ENCODE peak calls at places on chromosomes 2 and 18, in five cellular contexts. One of them, this sample, is unnamed.

GRCh38 chr18:3321133-3321812 is 59.3 kb downstream of the MYL12B start:
- DNase-seq in heart right ventricle: no peak
- DNase-seq in kidney: no peak
- DNase-seq in cardiac fibroblast: peak
- DNase-seq in mucosa of descending colon: no peak
- DNase-seq in this sample: peak

GRCh38 chr2:200188851-200189250 is 117.6 kb upstream of the SPATS2L start:
- DNase-seq in heart right ventricle: no peak
- DNase-seq in kidney: no peak
- DNase-seq in cardiac fibroblast: no peak
- DNase-seq in mucosa of descending colon: no peak
- DNase-seq in this sample: no peak

GRCh38 chr2:96353032-96353561 is 17.5 kb downstream of the NCAPH start:
- DNase-seq in heart right ventricle: peak
- DNase-seq in kidney: peak
- DNase-seq in cardiac fibroblast: peak
- DNase-seq in mucosa of descending colon: peak
- DNase-seq in this sample: peak

GRCh38 chr2:233422050-233422639 is 67.9 kb downstream of the DGKD start:
- DNase-seq in heart right ventricle: no peak
- DNase-seq in kidney: no peak
- DNase-seq in cardiac fibroblast: no peak
- DNase-seq in mucosa of descending colon: peak
- DNase-seq in this sample: no peak

GRCh38 chr2:126945118-126945517 is 46.4 kb downstream of the TEX51 start:
- DNase-seq in heart right ventricle: no peak
- DNase-seq in kidney: no peak
- DNase-seq in cardiac fibroblast: no peak
- DNase-seq in mucosa of descending colon: no peak
- DNase-seq in this sample: no peak

GRCh38 chr18:3075491-3075890 is 62.5 kb upstream of the LPIN2 start:
- DNase-seq in heart right ventricle: no peak
- DNase-seq in kidney: no peak
- DNase-seq in cardiac fibroblast: no peak
- DNase-seq in mucosa of descending colon: no peak
- DNase-seq in this sample: no peak

GRCh38 chr2:191421950-191422349 is 176.7 kb downstream of the MYO1B start:
- DNase-seq in heart right ventricle: no peak
- DNase-seq in kidney: no peak
- DNase-seq in cardiac fibroblast: no peak
- DNase-seq in mucosa of descending colon: no peak
- DNase-seq in this sample: no peak

GRCh38 chr2:70904371-70905216 is 31.1 kb upstream of the ATP6V1B1 start:
- DNase-seq in heart right ventricle: no peak
- DNase-seq in kidney: no peak
- DNase-seq in cardiac fibroblast: no peak
- DNase-seq in mucosa of descending colon: no peak
- DNase-seq in this sample: no peak

GRCh38 chr2:23719721-23720120 is 207.2 kb downstream of the ATAD2B start:
- DNase-seq in heart right ventricle: no peak
- DNase-seq in kidney: no peak
- DNase-seq in cardiac fibroblast: no peak
- DNase-seq in mucosa of descending colon: no peak
- DNase-seq in this sample: no peak

GRCh38 chr2:65708129-65708528 is 275.7 kb upstream of the SPRED2 start:
- DNase-seq in heart right ventricle: no peak
- DNase-seq in kidney: no peak
- DNase-seq in cardiac fibroblast: no peak
- DNase-seq in mucosa of descending colon: no peak
- DNase-seq in this sample: no peak

GRCh38 chr2:74474481-74474880 is 2.0 kb upstream of the MRPL53 start:
- DNase-seq in heart right ventricle: no peak
- DNase-seq in kidney: peak
- DNase-seq in cardiac fibroblast: no peak
- DNase-seq in mucosa of descending colon: no peak
- DNase-seq in this sample: no peak

GRCh38 chr2:173568054-173568453 is 213.4 kb downstream of the CDCA7 start:
- DNase-seq in heart right ventricle: peak
- DNase-seq in kidney: no peak
- DNase-seq in cardiac fibroblast: peak
- DNase-seq in mucosa of descending colon: peak
- DNase-seq in this sample: peak

GRCh38 chr2:210477496-210477895 is 937 bp upstream of the LANCL1 start:
- DNase-seq in heart right ventricle: no peak
- DNase-seq in kidney: no peak
- DNase-seq in cardiac fibroblast: peak
- DNase-seq in mucosa of descending colon: no peak
- DNase-seq in this sample: peak

GRCh38 chr2:82879803-82880202 is 1579.3 kb downstream of the SUCLG1 start:
- DNase-seq in heart right ventricle: no peak
- DNase-seq in kidney: no peak
- DNase-seq in cardiac fibroblast: peak
- DNase-seq in mucosa of descending colon: no peak
- DNase-seq in this sample: no peak

GRCh38 chr2:38533180-38533579 is 69.5 kb downstream of the HNRNPLL start:
- DNase-seq in heart right ventricle: no peak
- DNase-seq in kidney: no peak
- DNase-seq in cardiac fibroblast: no peak
- DNase-seq in mucosa of descending colon: no peak
- DNase-seq in this sample: no peak

GRCh38 chr2:9658972-9659371 is 28.2 kb upstream of the YWHAQ start:
- DNase-seq in heart right ventricle: no peak
- DNase-seq in kidney: no peak
- DNase-seq in cardiac fibroblast: peak
- DNase-seq in mucosa of descending colon: no peak
- DNase-seq in this sample: peak

GRCh38 chr2:30631051-30631671 is 176.1 kb downstream of the CAPN13 start:
- DNase-seq in heart right ventricle: no peak
- DNase-seq in kidney: no peak
- DNase-seq in cardiac fibroblast: peak
- DNase-seq in mucosa of descending colon: no peak
- DNase-seq in this sample: no peak

GRCh38 chr2:38535745-38536506 is 66.8 kb downstream of the HNRNPLL start:
- DNase-seq in heart right ventricle: peak
- DNase-seq in kidney: peak
- DNase-seq in cardiac fibroblast: peak
- DNase-seq in mucosa of descending colon: peak
- DNase-seq in this sample: peak

GRCh38 chr2:69387770-69388481 is 899 bp upstream of the GFPT1 start:
- DNase-seq in heart right ventricle: no peak
- DNase-seq in kidney: no peak
- DNase-seq in cardiac fibroblast: no peak
- DNase-seq in mucosa of descending colon: no peak
- DNase-seq in this sample: no peak

GRCh38 chr2:134718095-134718955 is 475 bp downstream of the TMEM163 start:
- DNase-seq in heart right ventricle: peak
- DNase-seq in kidney: peak
- DNase-seq in cardiac fibroblast: no peak
- DNase-seq in mucosa of descending colon: peak
- DNase-seq in this sample: no peak

GRCh38 chr2:68320118-68320641 is 431 bp upstream of the CNRIP1 start:
- DNase-seq in heart right ventricle: no peak
- DNase-seq in kidney: no peak
- DNase-seq in cardiac fibroblast: no peak
- DNase-seq in mucosa of descending colon: no peak
- DNase-seq in this sample: peak

GRCh38 chr2:222878877-222879601 is 18.2 kb downstream of the ACSL3 start:
- DNase-seq in heart right ventricle: no peak
- DNase-seq in kidney: no peak
- DNase-seq in cardiac fibroblast: peak
- DNase-seq in mucosa of descending colon: no peak
- DNase-seq in this sample: peak

GRCh38 chr2:105597831-105598293 is 146.8 kb upstream of the NCK2 start:
- DNase-seq in heart right ventricle: no peak
- DNase-seq in kidney: no peak
- DNase-seq in cardiac fibroblast: no peak
- DNase-seq in mucosa of descending colon: no peak
- DNase-seq in this sample: no peak

GRCh38 chr2:8584174-8585066 is 97.4 kb upstream of the ID2 start:
- DNase-seq in heart right ventricle: no peak
- DNase-seq in kidney: peak
- DNase-seq in cardiac fibroblast: no peak
- DNase-seq in mucosa of descending colon: peak
- DNase-seq in this sample: no peak
- H3K4me3 ChIP-seq in heart right ventricle: peak
- H3K4me3 ChIP-seq in kidney: peak
- H3K4me3 ChIP-seq in cardiac fibroblast: no peak
- H3K4me3 ChIP-seq in mucosa of descending colon: no peak
- H3K4me3 ChIP-seq in this sample: no peak

GRCh38 chr2:20416723-20417122 is 30.2 kb upstream of the RHOB start:
- DNase-seq in heart right ventricle: no peak
- DNase-seq in kidney: no peak
- DNase-seq in cardiac fibroblast: no peak
- DNase-seq in mucosa of descending colon: no peak
- DNase-seq in this sample: no peak

GRCh38 chr2:20419752-20420151 is 27.1 kb upstream of the RHOB start:
- DNase-seq in heart right ventricle: no peak
- DNase-seq in kidney: no peak
- DNase-seq in cardiac fibroblast: no peak
- DNase-seq in mucosa of descending colon: no peak
- DNase-seq in this sample: no peak

GRCh38 chr2:20418519-20418918 is 28.4 kb upstream of the RHOB start:
- DNase-seq in heart right ventricle: no peak
- DNase-seq in kidney: no peak
- DNase-seq in cardiac fibroblast: no peak
- DNase-seq in mucosa of descending colon: no peak
- DNase-seq in this sample: no peak

GRCh38 chr2:20421336-20421987 is 25.4 kb upstream of the RHOB start:
- DNase-seq in heart right ventricle: no peak
- DNase-seq in kidney: no peak
- DNase-seq in cardiac fibroblast: no peak
- DNase-seq in mucosa of descending colon: no peak
- DNase-seq in this sample: peak

GRCh38 chr2:20419007-20419576 is 27.8 kb upstream of the RHOB start:
- DNase-seq in heart right ventricle: no peak
- DNase-seq in kidney: no peak
- DNase-seq in cardiac fibroblast: peak
- DNase-seq in mucosa of descending colon: no peak
- DNase-seq in this sample: no peak
- H3K4me3 ChIP-seq in heart right ventricle: no peak
- H3K4me3 ChIP-seq in kidney: no peak
- H3K4me3 ChIP-seq in cardiac fibroblast: no peak
- H3K4me3 ChIP-seq in mucosa of descending colon: no peak
- H3K4me3 ChIP-seq in this sample: no peak

DNA sequence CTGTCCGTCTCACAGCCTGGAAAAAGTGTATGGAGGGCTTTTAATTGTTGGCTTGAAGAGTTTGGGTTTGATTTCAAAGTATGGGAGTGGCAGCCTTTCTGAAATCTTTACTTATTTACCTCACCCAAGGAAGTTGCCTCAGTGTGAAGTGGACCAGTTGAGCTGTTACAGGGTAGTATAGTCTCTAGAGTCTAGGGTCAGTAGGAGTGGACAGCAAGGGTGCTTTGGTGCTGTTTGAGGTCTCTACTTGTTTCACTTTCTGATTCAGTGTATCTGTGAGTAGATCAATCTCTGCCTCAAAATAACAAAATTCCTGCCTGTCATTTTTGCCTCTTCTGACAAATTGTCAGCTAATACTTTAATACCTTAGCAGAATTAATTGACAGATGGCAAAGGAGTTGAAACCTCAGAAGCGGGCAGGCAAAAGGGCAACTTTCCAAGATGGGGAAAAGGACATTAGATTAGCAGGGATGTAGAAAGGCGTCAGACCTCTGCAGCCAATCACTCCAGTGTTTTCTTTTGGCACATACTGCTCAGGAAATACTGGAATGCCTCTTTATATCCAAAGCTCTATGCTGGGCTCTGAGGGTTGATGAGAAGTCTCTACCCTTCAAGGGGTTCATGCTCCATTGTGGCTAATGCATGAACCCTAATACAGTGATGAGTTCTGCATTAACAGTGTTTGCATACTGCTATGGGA is 5.9 kb downstream of the RIOK3 start:
- DNase-seq in heart right ventricle: no peak
- DNase-seq in kidney: no peak
- DNase-seq in cardiac fibroblast: no peak
- DNase-seq in mucosa of descending colon: no peak
- DNase-seq in this sample: no peak
- H3K4me3 ChIP-seq in heart right ventricle: no peak
- H3K4me3 ChIP-seq in kidney: peak
- H3K4me3 ChIP-seq in cardiac fibroblast: no peak
- H3K4me3 ChIP-seq in mucosa of descending colon: no peak
- H3K4me3 ChIP-seq in this sample: no peak

GRCh38 chr2:26298638-26299393 is 47.1 kb upstream of the SELENOI start:
- DNase-seq in heart right ventricle: no peak
- DNase-seq in kidney: no peak
- DNase-seq in cardiac fibroblast: peak
- DNase-seq in mucosa of descending colon: peak
- DNase-seq in this sample: peak
- H3K4me3 ChIP-seq in heart right ventricle: peak
- H3K4me3 ChIP-seq in kidney: peak
- H3K4me3 ChIP-seq in cardiac fibroblast: peak
- H3K4me3 ChIP-seq in mucosa of descending colon: peak
- H3K4me3 ChIP-seq in this sample: peak

DNA sequence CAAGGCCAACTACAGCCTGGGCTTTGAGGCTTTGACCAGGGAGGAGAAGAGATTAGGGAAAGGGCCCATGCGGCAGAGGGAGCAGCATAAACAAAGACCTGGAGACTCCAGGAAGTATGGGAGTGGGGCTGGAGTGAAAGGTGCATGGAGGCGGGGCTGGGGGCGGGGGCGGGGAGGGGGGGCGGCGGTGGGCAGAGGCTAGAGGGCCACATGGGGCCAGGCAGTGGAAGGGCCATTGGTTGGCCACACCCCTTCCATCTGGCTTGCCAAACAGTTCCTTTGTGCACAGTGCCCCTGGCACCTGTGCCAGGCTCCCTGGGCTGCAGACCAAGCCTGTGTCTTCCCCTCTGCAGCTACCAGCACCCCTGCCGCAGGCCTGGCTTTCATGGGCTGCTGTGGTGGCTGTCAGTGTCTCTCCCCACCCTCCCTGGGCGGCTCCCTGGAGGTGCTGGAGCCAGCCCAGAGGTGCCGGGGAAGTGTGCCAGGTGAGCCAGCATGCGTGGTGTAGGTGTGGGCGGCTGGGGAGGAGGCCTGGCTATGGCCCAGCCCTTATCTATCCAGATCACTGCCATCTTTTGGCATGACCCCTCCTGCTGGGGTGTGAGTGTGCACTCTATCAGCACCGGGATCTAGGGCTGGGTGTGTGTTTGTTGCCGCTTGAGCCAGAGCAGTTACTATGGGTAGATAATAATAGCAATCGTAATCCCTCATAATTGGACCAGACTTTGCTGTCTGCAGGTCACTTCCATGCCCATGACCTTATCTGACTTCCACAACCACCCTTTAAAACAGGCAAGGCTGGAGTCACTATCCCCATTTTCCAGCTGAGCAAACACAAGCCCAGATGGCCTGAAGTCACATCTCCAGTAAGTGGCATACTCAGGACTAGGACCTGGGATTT is 30.5 kb downstream of the DNMT3A start:
- DNase-seq in heart right ventricle: peak
- DNase-seq in kidney: peak
- DNase-seq in cardiac fibroblast: no peak
- DNase-seq in mucosa of descending colon: peak
- DNase-seq in this sample: peak
- H3K4me3 ChIP-seq in heart right ventricle: no peak
- H3K4me3 ChIP-seq in kidney: no peak
- H3K4me3 ChIP-seq in cardiac fibroblast: no peak
- H3K4me3 ChIP-seq in mucosa of descending colon: no peak
- H3K4me3 ChIP-seq in this sample: no peak